ENCODE peak calls at places on chromosomes 5 and 9, in eight cellular contexts. X, G, F, D, I, E, L and K are unnamed samples.

GRCh38 chr5:670396-671270 is 22.5 kb downstream of the TPPP start:
- DNase-seq in X (peak), G (no peak), F (no peak), D (no peak), I (no peak), E (no peak), L (peak), K (no peak)

GRCh38 chr5:8628521-8628920 is 759.6 kb downstream of the MTRR start:
- DNase-seq in X (no peak), G (no peak), F (no peak), D (no peak), I (no peak), E (no peak), L (no peak), K (no peak)

GRCh38 chr5:154394328-154394727 is 51.5 kb upstream of the SAP30L start:
- DNase-seq in X (no peak), G (no peak), F (peak), D (no peak), I (no peak), E (no peak), L (no peak), K (no peak)

GRCh38 chr9:71037521-71037920 is 83.9 kb downstream of the TRPM3 start:
- DNase-seq in X (no peak), G (no peak), F (no peak), D (no peak), I (no peak), E (no peak), L (no peak), K (no peak)

GRCh38 chr5:96870094-96871021 is 5.9 kb upstream of the ERAP2 start:
- DNase-seq in X (no peak), G (no peak), F (no peak), D (no peak), I (no peak), E (no peak), L (no peak), K (no peak)

GRCh38 chr5:175544108-175544511 is 65.8 kb downstream of the SFXN1 start:
- DNase-seq in X (no peak), G (no peak), F (no peak), D (no peak), I (no peak), E (no peak), L (no peak), K (no peak)

GRCh38 chr9:71608021-71608420 is 160.3 kb downstream of the CEMIP2 start:
- DNase-seq in X (no peak), G (peak), F (no peak), D (no peak), I (no peak), E (no peak), L (no peak), K (no peak)

GRCh38 chr5:123455640-123456039 is 32.4 kb upstream of the CEP120 start:
- DNase-seq in X (no peak), G (no peak), F (no peak), D (no peak), I (no peak), E (no peak), L (no peak), K (no peak)

GRCh38 chr5:68381909-68382308 is 166.4 kb downstream of the PIK3R1 start:
- DNase-seq in X (no peak), G (no peak), F (no peak), D (no peak), I (no peak), E (no peak), L (no peak), K (no peak)
- H3K27ac ChIP-seq in X (peak), G (no peak), F (no peak), D (no peak), I (no peak), E (no peak), L (no peak), K (no peak)

DNA sequence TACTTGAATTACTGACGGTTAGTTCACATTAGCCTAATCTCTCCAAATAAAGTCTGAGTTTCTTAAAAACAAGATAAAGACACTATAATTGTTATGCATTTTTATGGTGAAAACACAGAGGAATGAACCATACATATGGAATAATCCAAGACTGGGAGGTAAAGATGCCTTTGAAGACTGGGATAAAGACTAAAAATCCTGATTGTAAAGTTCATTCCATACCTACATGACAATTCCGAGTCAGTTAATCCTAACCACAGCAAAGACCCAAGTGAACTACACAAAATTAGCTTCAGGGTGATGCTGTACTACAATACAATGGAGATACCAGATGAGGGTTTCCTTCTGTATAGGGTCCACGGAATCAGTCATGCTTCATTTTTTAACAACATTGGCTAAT is 6.3 kb downstream of the AP3B1 start:
- DNase-seq in X (no peak), G (peak), F (no peak), D (no peak), I (no peak), E (no peak), L (no peak), K (no peak)
- H3K27ac ChIP-seq in X (no peak), G (peak), F (no peak), D (no peak), I (no peak), E (peak), L (no peak), K (no peak)

GRCh38 chr5:115414406-115415142 is 118.1 kb upstream of the CCDC112 start:
- DNase-seq in X (no peak), G (peak), F (no peak), D (peak), I (no peak), E (no peak), L (no peak), K (no peak)

GRCh38 chr5:115417076-115417475 is 120.6 kb upstream of the CCDC112 start:
- DNase-seq in X (no peak), G (no peak), F (no peak), D (no peak), I (no peak), E (no peak), L (no peak), K (no peak)

GRCh38 chr5:115419794-115420585 is 123.5 kb upstream of the CCDC112 start:
- DNase-seq in X (no peak), G (peak), F (peak), D (no peak), I (no peak), E (peak), L (no peak), K (no peak)

GRCh38 chr5:115418788-115419187 is 122.3 kb upstream of the CCDC112 start:
- DNase-seq in X (no peak), G (no peak), F (no peak), D (no peak), I (peak), E (no peak), L (no peak), K (no peak)

DNA sequence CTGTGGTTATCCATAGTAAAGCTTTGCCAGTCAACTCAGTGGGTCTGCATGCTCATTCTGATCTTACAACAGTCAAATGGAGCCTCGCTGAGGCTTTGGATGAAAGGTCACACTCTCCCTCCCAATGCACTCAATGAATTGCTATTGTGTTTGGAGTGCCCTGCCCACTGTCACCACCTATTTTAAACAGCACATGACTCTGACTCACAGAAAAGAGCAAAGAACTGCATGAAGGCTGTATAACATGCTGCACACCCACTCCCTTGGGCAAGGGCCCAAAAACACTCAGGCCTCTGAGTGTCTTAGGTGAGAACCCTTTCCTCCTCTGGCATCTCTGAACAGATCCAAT is 118.7 kb upstream of the CCDC112 start:
- DNase-seq in X (peak), G (peak), F (peak), D (peak), I (no peak), E (peak), L (peak), K (no peak)
- H3K27ac ChIP-seq in X (peak), G (peak), F (peak), D (no peak), I (no peak), E (peak), L (peak), K (no peak)

GRCh38 chr5:126681970-126682369 is 81.2 kb downstream of the PHAX start:
- DNase-seq in X (no peak), G (no peak), F (no peak), D (no peak), I (no peak), E (no peak), L (no peak), K (peak)
- H3K27ac ChIP-seq in X (no peak), G (no peak), F (no peak), D (no peak), I (no peak), E (no peak), L (no peak), K (no peak)

GRCh38 chr9:120182011-120182410 is 398.0 kb downstream of the CDK5RAP2 start:
- DNase-seq in X (no peak), G (no peak), F (no peak), D (no peak), I (no peak), E (no peak), L (no peak), K (no peak)
- H3K27ac ChIP-seq in X (no peak), G (no peak), F (no peak), D (no peak), I (no peak), E (no peak), L (no peak), K (no peak)

GRCh38 chr5:78565395-78565794 is 83.2 kb downstream of the LHFPL2 start:
- DNase-seq in X (no peak), G (no peak), F (no peak), D (no peak), I (no peak), E (no peak), L (no peak), K (no peak)

GRCh38 chr5:78568212-78568611 is 80.4 kb downstream of the LHFPL2 start:
- DNase-seq in X (no peak), G (no peak), F (no peak), D (no peak), I (no peak), E (no peak), L (no peak), K (no peak)

GRCh38 chr5:78569441-78569840 is 79.1 kb downstream of the LHFPL2 start:
- DNase-seq in X (no peak), G (peak), F (no peak), D (peak), I (peak), E (no peak), L (no peak), K (no peak)

GRCh38 chr5:78568676-78569075 is 79.9 kb downstream of the LHFPL2 start:
- DNase-seq in X (no peak), G (no peak), F (no peak), D (no peak), I (no peak), E (no peak), L (no peak), K (no peak)

GRCh38 chr5:78566747-78567449 is 81.7 kb downstream of the LHFPL2 start:
- DNase-seq in X (no peak), G (peak), F (no peak), D (no peak), I (no peak), E (no peak), L (no peak), K (no peak)
- H3K27ac ChIP-seq in X (peak), G (peak), F (peak), D (peak), I (no peak), E (peak), L (no peak), K (no peak)

GRCh38 chr9:3827175-3827574 is 301.4 kb upstream of the RFX3 start:
- DNase-seq in X (no peak), G (no peak), F (no peak), D (no peak), I (peak), E (no peak), L (peak), K (no peak)
- H3K27ac ChIP-seq in X (no peak), G (no peak), F (no peak), D (no peak), I (no peak), E (no peak), L (no peak), K (no peak)